ENCODE peak calls at places on chromosome 6, in four cellular contexts. R is A549, M is GM23338, I is HepG2. T is an unnamed sample.

GRCh38 chr6:133894795-133895401 is 6.0 kb downstream of the TCF21 start:
- DNase-seq in R (peak; percentile 23), M (no peak), I (no peak), T (no peak)

GRCh38 chr6:33878541-33878940 is 74.7 kb upstream of the MLN start:
- DNase-seq in R (no peak), M (no peak), I (no peak), T (no peak)

GRCh38 chr6:119347466-119348307 is 1.9 kb downstream of the MAN1A1 start:
- DNase-seq in R (no peak), M (peak; percentile 9), I (peak; percentile 96), T (peak; percentile 47)

GRCh38 chr6:31834704-31835375 is 7.3 kb downstream of the HSPA1B start:
- DNase-seq in R (peak; percentile 79), M (peak; percentile 76), I (peak; percentile 77), T (peak; percentile 80)

GRCh38 chr6:3540253-3540820 is 83.5 kb upstream of the SLC22A23 start:
- DNase-seq in R (no peak), M (no peak), I (no peak), T (no peak)

GRCh38 chr6:11460001-11460668 is 77.4 kb upstream of the TMEM170B start:
- DNase-seq in R (peak; percentile 34), M (no peak), I (no peak), T (no peak)

GRCh38 chr6:7541175-7542064 is at the start of gene DSP:
- DNase-seq in R (peak; percentile 69), M (peak; percentile 80), I (peak; percentile 96), T (no peak)

GRCh38 chr6:44245391-44245911 is 1.4 kb upstream of the HSP90AB1 start:
- DNase-seq in R (no peak), M (no peak), I (no peak), T (no peak)

GRCh38 chr6:169236988-169237387 is 16.7 kb downstream of the THBS2 start:
- DNase-seq in R (no peak), M (no peak), I (no peak), T (no peak)

GRCh38 chr6:34190504-34191122 is 44.7 kb upstream of the GRM4 start:
- DNase-seq in R (no peak), M (peak; percentile 25), I (no peak), T (no peak)

GRCh38 chr6:68194846-68195478 is 440.1 kb upstream of the ADGRB3 start:
- DNase-seq in R (no peak), M (no peak), I (no peak), T (no peak)

GRCh38 chr6:6738108-6738507 is 149.6 kb downstream of the LY86 start:
- DNase-seq in R (no peak), M (no peak), I (no peak), T (no peak)

GRCh38 chr6:67345946-67346345 is 1289.1 kb upstream of the ADGRB3 start:
- DNase-seq in R (no peak), M (no peak), I (peak; percentile 27), T (no peak)

GRCh38 chr6:23533954-23534725 is 591.9 kb upstream of the NRSN1 start:
- DNase-seq in R (no peak), M (no peak), I (no peak), T (no peak)

GRCh38 chr6:100267002-100267401 is 197.7 kb downstream of the SIM1 start:
- DNase-seq in R (no peak), M (no peak), I (no peak), T (no peak)

GRCh38 chr6:143260857-143261256 is 189.6 kb downstream of the ADAT2 start:
- DNase-seq in R (peak; percentile 1), M (no peak), I (no peak), T (no peak)

GRCh38 chr6:148203970-148204369 is 138.7 kb upstream of the SASH1 start:
- DNase-seq in R (no peak), M (no peak), I (no peak), T (no peak)

GRCh38 chr6:85405853-85406198 is 44.1 kb upstream of the NT5E start:
- DNase-seq in R (no peak), M (no peak), I (no peak), T (no peak)

GRCh38 chr6:39642300-39642699 is 82.9 kb downstream of the KIF6 start:
- DNase-seq in R (no peak), M (peak; percentile 64), I (no peak), T (no peak)

GRCh38 chr6:121549741-121550140 is 114.3 kb downstream of the GJA1 start:
- DNase-seq in R (peak; percentile 5), M (no peak), I (no peak), T (no peak)

GRCh38 chr6:117504478-117505144 is 22.1 kb downstream of the DCBLD1 start:
- DNase-seq in R (no peak), M (no peak), I (peak; percentile 68), T (no peak)

GRCh38 chr6:126531273-126531672 is 191.4 kb downstream of the CENPW start:
- DNase-seq in R (no peak), M (no peak), I (no peak), T (no peak)

GRCh38 chr6:166169549-166170421 is 2.1 kb upstream of the TBXT start:
- DNase-seq in R (no peak), M (peak; percentile 68), I (no peak), T (no peak)

GRCh38 chr6:160431231-160431630 is 83.1 kb downstream of the SLC22A3 start:
- DNase-seq in R (no peak), M (no peak), I (no peak), T (no peak)

GRCh38 chr6:90894285-90895144 is 307.6 kb upstream of the MAP3K7 start:
- DNase-seq in R (no peak), M (no peak), I (no peak), T (no peak)

GRCh38 chr6:37965964-37966676 is 146.6 kb downstream of the ZFAND3 start:
- DNase-seq in R (peak; percentile 12), M (no peak), I (peak; percentile 15), T (no peak)

GRCh38 chr6:122780114-122780513 is 598 bp downstream of the FABP7 start:
- DNase-seq in R (no peak), M (no peak), I (no peak), T (no peak)

GRCh38 chr6:138455746-138456392 is 43.4 kb downstream of the NHSL1 start:
- DNase-seq in R (peak; percentile 2), M (no peak), I (no peak), T (no peak)
- TF ChIP-seq JUNB in R (no peak), M (no peak), I (no peak), T (no peak)

GRCh38 chr6:150549577-150550184 is 50.0 kb upstream of the PLEKHG1 start:
- DNase-seq in R (no peak), M (no peak), I (no peak), T (no peak)
- TF ChIP-seq JUNB in R (no peak), M (no peak), I (no peak), T (no peak)

GRCh38 chr6:40807484-40807883 is 220.3 kb upstream of the LRFN2 start:
- DNase-seq in R (peak; percentile 34), M (no peak), I (no peak), T (no peak)
- TF ChIP-seq JUNB in R (no peak), M (no peak), I (no peak), T (no peak)

GRCh38 chr6:82040405-82041221 is 206.9 kb downstream of the IBTK start:
- DNase-seq in R (peak; percentile 34), M (peak; percentile 79), I (peak; percentile 46), T (no peak)
- TF ChIP-seq JUNB in R (no peak), M (no peak), I (no peak), T (no peak)

GRCh38 chr6:16767765-16768514 is 6.7 kb upstream of the ATXN1 start:
- DNase-seq in R (no peak), M (no peak), I (no peak), T (no peak)

GRCh38 chr6:16765235-16765634 is 4.0 kb upstream of the ATXN1 start:
- DNase-seq in R (no peak), M (no peak), I (no peak), T (no peak)

GRCh38 chr6:16766043-16766521 is 4.8 kb upstream of the ATXN1 start:
- DNase-seq in R (peak; percentile 84), M (no peak), I (no peak), T (no peak)

GRCh38 chr6:16769131-16769985 is 8.1 kb upstream of the ATXN1 start:
- DNase-seq in R (peak; percentile 91), M (peak; percentile 26), I (peak; percentile 39), T (peak; percentile 40)

GRCh38 chr6:16766836-16767745 is 5.8 kb upstream of the ATXN1 start:
- DNase-seq in R (no peak), M (no peak), I (no peak), T (no peak)
- TF ChIP-seq JUNB in R (no peak), M (no peak), I (no peak), T (no peak)

GRCh38 chr6:14796974-14797762 is 448.7 kb upstream of the JARID2 start:
- DNase-seq in R (no peak), M (no peak), I (no peak), T (peak; percentile 39)
- TF ChIP-seq JUNB in R (no peak), M (no peak), I (no peak), T (no peak)

GRCh38 chr6:109429496-109429895 is 10.9 kb downstream of the PPIL6 start:
- DNase-seq in R (no peak), M (no peak), I (no peak), T (no peak)

GRCh38 chr6:109424946-109425345 is 15.5 kb downstream of the PPIL6 start:
- DNase-seq in R (no peak), M (no peak), I (no peak), T (no peak)

GRCh38 chr6:109434456-109434855 is 6.0 kb downstream of the PPIL6 start:
- DNase-seq in R (no peak), M (no peak), I (no peak), T (no peak)

GRCh38 chr6:109428889-109429477 is 11.4 kb downstream of the PPIL6 start:
- DNase-seq in R (no peak), M (no peak), I (no peak), T (no peak)
- TF ChIP-seq JUNB in R (no peak), M (no peak), I (no peak), T (no peak)

DNA sequence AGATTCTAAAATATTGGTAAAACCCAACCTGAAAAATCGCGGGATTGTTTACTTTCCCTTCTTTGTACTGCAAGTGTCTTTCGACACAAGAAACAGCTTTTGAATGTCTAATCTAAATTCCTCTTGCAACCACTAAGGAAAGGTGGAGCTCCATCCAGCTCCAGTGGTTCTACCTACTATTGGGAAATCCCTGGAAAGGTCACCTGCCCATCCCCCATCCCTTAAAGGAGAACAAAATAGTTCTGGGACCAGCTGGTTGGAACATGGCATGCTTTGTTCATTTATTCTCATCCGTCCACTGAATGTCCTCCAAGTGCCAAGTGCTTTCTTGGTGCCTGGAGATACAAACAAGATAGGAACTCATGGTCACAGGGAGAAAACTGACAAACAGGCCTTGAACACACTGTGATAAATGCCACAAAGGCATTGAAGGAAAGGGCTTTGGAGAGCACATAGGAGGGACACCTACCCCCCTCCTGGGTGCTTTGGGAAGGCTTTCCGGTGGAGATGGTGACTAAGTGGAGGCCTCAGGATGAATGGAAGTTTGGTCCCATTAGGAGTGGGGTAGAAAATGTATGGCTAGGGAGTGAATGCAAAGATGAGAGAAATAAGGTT is 2.3 kb upstream of the CITED2 start:
- DNase-seq in R (peak; percentile 44), M (peak; percentile 43), I (peak; percentile 48), T (no peak)
- TF ChIP-seq JUNB in R (no peak), M (no peak), I (no peak), T (no peak)

T was measured in K562.